ENCODE peak calls at places on chromosomes 4 and X, in ten cellular contexts. P is NCI-H2081; K is amygdala; G is HT1080; B is fibroblast of the conjunctiva; N is effector memory CD8-positive, alpha-beta T cell; T is fibroblast of mammary gland; W is GM12892; U is myocyte; E is SK-MEL-5. Z is an unnamed sample.

GRCh38 chr4:142474398-142475087 is 371.6 kb downstream of the INPP4B start:
- DNase-seq in N (no peak), E (no peak), T (no peak), G (peak), P (no peak), W (no peak), U (peak), B (no peak), K (no peak), Z (no peak)

GRCh38 chrX:16869393-16870094 is 618 bp downstream of the RBBP7 start:
- DNase-seq in G (peak), E (peak), U (peak), T (no peak), P (peak), W (peak), B (no peak), N (peak), K (no peak), Z (peak)

GRCh38 chr4:158033416-158033863 is 139.4 kb downstream of the GASK1B start:
- DNase-seq in W (no peak), K (no peak), G (peak), P (no peak), E (no peak), T (peak), N (no peak), B (no peak), U (no peak), Z (peak)

GRCh38 chr4:99808260-99808857 is 8.3 kb upstream of the DAPP1 start:
- DNase-seq in N (peak), U (peak), W (peak), P (no peak), K (no peak), T (peak), G (peak), B (peak), E (peak), Z (peak)

GRCh38 chrX:149497626-149498025 is 7.5 kb downstream of the IDS start:
- DNase-seq in W (no peak), T (peak), P (no peak), E (no peak), B (peak), U (peak), G (peak), K (no peak), N (no peak), Z (peak)

GRCh38 chr4:139619644-139620043 is 46.0 kb upstream of the MGST2 start:
- DNase-seq in K (no peak), U (no peak), B (no peak), P (no peak), G (peak), T (peak), N (no peak), E (peak), W (no peak), Z (peak)

GRCh38 chrX:110050885-110051284 is 48.0 kb downstream of the TMEM164 start:
- DNase-seq in N (no peak), U (no peak), P (no peak), T (no peak), E (no peak), G (no peak), W (no peak), B (no peak), K (no peak), Z (no peak)

GRCh38 chr4:2363951-2364653 is 54.3 kb downstream of the ZFYVE28 start:
- DNase-seq in E (no peak), B (no peak), N (no peak), K (no peak), P (no peak), W (no peak), G (no peak), T (no peak), U (no peak), Z (no peak)

GRCh38 chr4:19324175-19324574 is 927.5 kb upstream of the SLIT2 start:
- DNase-seq in B (no peak), W (no peak), E (no peak), P (no peak), K (no peak), U (no peak), N (no peak), G (no peak), T (no peak), Z (no peak)

GRCh38 chrX:109624641-109625311 is at the start of gene KCNE5:
- DNase-seq in U (no peak), T (no peak), G (no peak), K (no peak), E (no peak), P (no peak), B (no peak), W (no peak), N (no peak), Z (no peak)

GRCh38 chr4:69617083-69617694 is 22.3 kb downstream of the UGT2A2 start:
- DNase-seq in U (peak), N (no peak), B (peak), W (no peak), G (peak), E (peak), T (peak), K (no peak), P (no peak), Z (no peak)

GRCh38 chr4:37990731-37991130 is 30.5 kb downstream of the PTTG2 start:
- DNase-seq in W (no peak), U (no peak), N (no peak), P (no peak), E (no peak), K (no peak), B (no peak), T (no peak), G (no peak), Z (no peak)

GRCh38 chr4:52788806-52789205 is 37.6 kb upstream of the ERVMER34-1 start:
- DNase-seq in U (no peak), P (no peak), B (no peak), E (no peak), W (no peak), G (no peak), T (no peak), N (no peak), K (no peak), Z (no peak)

GRCh38 chrX:67922950-67923349 is 379.1 kb downstream of the AR start:
- DNase-seq in P (no peak), T (no peak), K (no peak), U (peak), G (no peak), W (no peak), B (no peak), E (no peak), N (no peak), Z (no peak)

GRCh38 chrX:39811391-39811790 is 286.4 kb downstream of the BCOR start:
- DNase-seq in E (peak), T (no peak), U (no peak), B (no peak), P (no peak), W (no peak), K (no peak), N (no peak), G (no peak), Z (no peak)

GRCh38 chr4:23105759-23106370 is 413.1 kb downstream of the GBA3 start:
- DNase-seq in G (peak), P (no peak), U (no peak), N (no peak), B (no peak), K (no peak), E (no peak), W (no peak), T (no peak), Z (no peak)

GRCh38 chr4:158169931-158170690 is 2.7 kb downstream of the GASK1B start:
- DNase-seq in P (no peak), T (peak), E (no peak), N (no peak), W (no peak), U (peak), G (no peak), K (no peak), B (no peak), Z (no peak)

GRCh38 chrX:126697091-126697490 is 122.4 kb upstream of the PRR32 start:
- DNase-seq in N (no peak), B (no peak), G (no peak), W (no peak), U (no peak), E (no peak), P (no peak), T (no peak), K (no peak), Z (no peak)

GRCh38 chr4:138259801-138260200 is 17.7 kb upstream of the SLC7A11 start:
- DNase-seq in K (no peak), B (no peak), P (no peak), U (peak), G (peak), N (no peak), E (no peak), T (peak), W (no peak), Z (peak)

GRCh38 chr4:183840311-183840710 is 64.8 kb upstream of the STOX2 start:
- DNase-seq in U (peak), P (peak), G (peak), E (peak), K (peak), N (peak), T (peak), W (peak), B (peak), Z (peak)

GRCh38 chr4:150579591-150580234 is 2.2 kb upstream of the MAB21L2 start:
- DNase-seq in E (no peak), T (no peak), P (no peak), N (no peak), G (no peak), W (no peak), U (peak), K (no peak), B (no peak), Z (peak)

GRCh38 chrX:140602140-140602539 is 97.3 kb upstream of the SOX3 start:
- DNase-seq in U (no peak), B (no peak), G (no peak), N (no peak), K (no peak), T (no peak), W (no peak), E (no peak), P (no peak), Z (no peak)

GRCh38 chr4:83150563-83151330 is 36.2 kb upstream of the PLAC8 start:
- DNase-seq in E (no peak), U (no peak), K (no peak), G (peak), N (no peak), W (no peak), T (peak), B (no peak), P (no peak), Z (peak)

GRCh38 chrX:22748093-22748999 is 251.4 kb upstream of the DDX53 start:
- DNase-seq in W (peak), E (peak), K (peak), U (peak), G (peak), N (peak), T (peak), P (peak), B (peak), Z (peak)